ENCODE peak calls at places on chromosome 5, in six cellular contexts. One of them, this sample, is unnamed.
A peak's percentile ranks its signal among the peaks of the same experiment; 100 is the strongest.

GRCh38 chr5:109882546-109882945 is 192.8 kb downstream of the MAN2A1 start:
- DNase-seq in A549: no peak
- DNase-seq in transverse colon: no peak
- DNase-seq in Peyer's patch: no peak
- DNase-seq in HCT116: no peak
- DNase-seq in stomach: no peak
- DNase-seq in this sample: no peak

GRCh38 chr5:8577792-8578191 is 708.8 kb downstream of the MTRR start:
- DNase-seq in HCT116: no peak
- DNase-seq in A549: no peak
- DNase-seq in Peyer's patch: no peak
- DNase-seq in transverse colon: no peak
- DNase-seq in stomach: no peak
- DNase-seq in this sample: no peak

GRCh38 chr5:72015103-72015548 is 92.1 kb upstream of the MAP1B start:
- DNase-seq in transverse colon: no peak
- DNase-seq in stomach: no peak
- DNase-seq in HCT116: peak; percentile 93
- DNase-seq in Peyer's patch: no peak
- DNase-seq in A549: peak; percentile 83
- DNase-seq in this sample: peak; percentile 53

GRCh38 chr5:92505925-92506324 is 1075.1 kb downstream of the NR2F1-AS1 start:
- DNase-seq in transverse colon: no peak
- DNase-seq in stomach: no peak
- DNase-seq in A549: no peak
- DNase-seq in Peyer's patch: no peak
- DNase-seq in HCT116: no peak
- DNase-seq in this sample: no peak

GRCh38 chr5:79835220-79835714 is 145.6 kb downstream of the CMYA5 start:
- DNase-seq in transverse colon: no peak
- DNase-seq in stomach: no peak
- DNase-seq in Peyer's patch: no peak
- DNase-seq in HCT116: no peak
- DNase-seq in A549: no peak
- DNase-seq in this sample: no peak

GRCh38 chr5:55218966-55219365 is 8.1 kb downstream of the MCIDAS start:
- DNase-seq in A549: no peak
- DNase-seq in Peyer's patch: peak; percentile 81
- DNase-seq in HCT116: peak; percentile 84
- DNase-seq in stomach: peak; percentile 97
- DNase-seq in transverse colon: peak; percentile 89
- DNase-seq in this sample: peak; percentile 97

GRCh38 chr5:77143998-77144836 is 57.1 kb upstream of the ZBED3 start:
- DNase-seq in Peyer's patch: peak; percentile 79
- DNase-seq in transverse colon: peak; percentile 71
- DNase-seq in A549: peak; percentile 85
- DNase-seq in HCT116: peak; percentile 56
- DNase-seq in stomach: peak; percentile 76
- DNase-seq in this sample: peak; percentile 80

GRCh38 chr5:131610198-131611063 is 24.6 kb downstream of the RAPGEF6 start:
- DNase-seq in Peyer's patch: no peak
- DNase-seq in A549: peak; percentile 37
- DNase-seq in transverse colon: no peak
- DNase-seq in HCT116: peak; percentile 26
- DNase-seq in stomach: no peak
- DNase-seq in this sample: no peak

GRCh38 chr5:96254980-96255681 is 177.9 kb downstream of the PCSK1 start:
- DNase-seq in A549: peak; percentile 73
- DNase-seq in HCT116: no peak
- DNase-seq in stomach: peak; percentile 31
- DNase-seq in transverse colon: no peak
- DNase-seq in Peyer's patch: no peak
- DNase-seq in this sample: peak; percentile 52

GRCh38 chr5:179797741-179798140 is 4.0 kb downstream of the LTC4S start:
- DNase-seq in Peyer's patch: no peak
- DNase-seq in transverse colon: no peak
- DNase-seq in stomach: no peak
- DNase-seq in A549: no peak
- DNase-seq in HCT116: no peak
- DNase-seq in this sample: no peak

GRCh38 chr5:132176543-132176945 is 51.1 kb downstream of the P4HA2 start:
- DNase-seq in HCT116: no peak
- DNase-seq in Peyer's patch: no peak
- DNase-seq in stomach: no peak
- DNase-seq in A549: no peak
- DNase-seq in transverse colon: no peak
- DNase-seq in this sample: no peak

GRCh38 chr5:151631941-151632340 is 40.8 kb upstream of the FAT2 start:
- DNase-seq in transverse colon: no peak
- DNase-seq in stomach: no peak
- DNase-seq in A549: no peak
- DNase-seq in Peyer's patch: no peak
- DNase-seq in HCT116: no peak
- DNase-seq in this sample: no peak

GRCh38 chr5:179852993-179853547 is 5.5 kb downstream of the MRNIP start:
- DNase-seq in stomach: no peak
- DNase-seq in A549: no peak
- DNase-seq in Peyer's patch: no peak
- DNase-seq in HCT116: no peak
- DNase-seq in transverse colon: peak; percentile 33
- DNase-seq in this sample: no peak

GRCh38 chr5:178341091-178341960 is 108.7 kb upstream of the PHYKPL start:
- DNase-seq in stomach: no peak
- DNase-seq in Peyer's patch: no peak
- DNase-seq in transverse colon: no peak
- DNase-seq in A549: no peak
- DNase-seq in HCT116: no peak
- DNase-seq in this sample: peak; percentile 5

GRCh38 chr5:41921874-41922273 is 3.2 kb upstream of the FBXO4 start:
- DNase-seq in HCT116: no peak
- DNase-seq in Peyer's patch: no peak
- DNase-seq in A549: no peak
- DNase-seq in stomach: no peak
- DNase-seq in transverse colon: no peak
- DNase-seq in this sample: no peak

GRCh38 chr5:177980776-177981175 is 15.3 kb downstream of the PROP1 start:
- DNase-seq in HCT116: no peak
- DNase-seq in A549: no peak
- DNase-seq in transverse colon: no peak
- DNase-seq in stomach: no peak
- DNase-seq in Peyer's patch: peak; percentile 28
- DNase-seq in this sample: no peak

GRCh38 chr5:178449163-178450060 is 140.8 kb downstream of the COL23A1 start:
- DNase-seq in HCT116: no peak
- DNase-seq in transverse colon: no peak
- DNase-seq in stomach: peak; percentile 39
- DNase-seq in Peyer's patch: peak; percentile 21
- DNase-seq in A549: no peak
- DNase-seq in this sample: no peak

GRCh38 chr5:13946111-13946510 is 1.6 kb upstream of the DNAH5 start:
- DNase-seq in transverse colon: no peak
- DNase-seq in stomach: no peak
- DNase-seq in HCT116: no peak
- DNase-seq in A549: no peak
- DNase-seq in Peyer's patch: no peak
- DNase-seq in this sample: no peak

GRCh38 chr5:171808951-171809350 is 23.3 kb downstream of the SMIM23 start:
- DNase-seq in stomach: no peak
- DNase-seq in A549: no peak
- DNase-seq in Peyer's patch: no peak
- DNase-seq in transverse colon: no peak
- DNase-seq in HCT116: no peak
- DNase-seq in this sample: no peak

GRCh38 chr5:102922111-102922510 is 167.0 kb downstream of the PAM start:
- DNase-seq in transverse colon: no peak
- DNase-seq in HCT116: no peak
- DNase-seq in Peyer's patch: no peak
- DNase-seq in stomach: no peak
- DNase-seq in A549: no peak
- DNase-seq in this sample: no peak

GRCh38 chr5:14243768-14244167 is 100.6 kb downstream of the TRIO start:
- DNase-seq in A549: no peak
- DNase-seq in transverse colon: no peak
- DNase-seq in HCT116: no peak
- DNase-seq in Peyer's patch: no peak
- DNase-seq in stomach: no peak
- DNase-seq in this sample: no peak

GRCh38 chr5:81650992-81651391 is 99.9 kb downstream of the SSBP2 start:
- DNase-seq in stomach: no peak
- DNase-seq in A549: no peak
- DNase-seq in transverse colon: no peak
- DNase-seq in HCT116: no peak
- DNase-seq in Peyer's patch: no peak
- DNase-seq in this sample: no peak

GRCh38 chr5:137114529-137114928 is 384.6 kb downstream of the SPOCK1 start:
- DNase-seq in HCT116: no peak
- DNase-seq in transverse colon: no peak
- DNase-seq in stomach: no peak
- DNase-seq in Peyer's patch: no peak
- DNase-seq in A549: peak; percentile 37
- DNase-seq in this sample: no peak
- TF ChIP-seq CTCF in HCT116: no peak
- TF ChIP-seq CTCF in transverse colon: no peak
- TF ChIP-seq CTCF in stomach: no peak
- TF ChIP-seq CTCF in Peyer's patch: no peak
- TF ChIP-seq CTCF in A549: no peak
- TF ChIP-seq CTCF in this sample: no peak

GRCh38 chr5:56951131-56951945 is 585 bp downstream of the MIER3 start:
- DNase-seq in Peyer's patch: peak; percentile 50
- DNase-seq in HCT116: no peak
- DNase-seq in A549: peak; percentile 22
- DNase-seq in stomach: no peak
- DNase-seq in transverse colon: peak; percentile 33
- DNase-seq in this sample: peak; percentile 11

GRCh38 chr5:56950626-56951130 is 1.2 kb downstream of the MIER3 start:
- DNase-seq in Peyer's patch: peak; percentile 81
- DNase-seq in A549: peak; percentile 49
- DNase-seq in HCT116: peak; percentile 13
- DNase-seq in stomach: peak; percentile 66
- DNase-seq in transverse colon: peak; percentile 76
- DNase-seq in this sample: peak; percentile 66

GRCh38 chr5:56947052-56947451 is 4.9 kb downstream of the MIER3 start:
- DNase-seq in Peyer's patch: no peak
- DNase-seq in HCT116: no peak
- DNase-seq in stomach: no peak
- DNase-seq in transverse colon: no peak
- DNase-seq in A549: no peak
- DNase-seq in this sample: no peak

DNA sequence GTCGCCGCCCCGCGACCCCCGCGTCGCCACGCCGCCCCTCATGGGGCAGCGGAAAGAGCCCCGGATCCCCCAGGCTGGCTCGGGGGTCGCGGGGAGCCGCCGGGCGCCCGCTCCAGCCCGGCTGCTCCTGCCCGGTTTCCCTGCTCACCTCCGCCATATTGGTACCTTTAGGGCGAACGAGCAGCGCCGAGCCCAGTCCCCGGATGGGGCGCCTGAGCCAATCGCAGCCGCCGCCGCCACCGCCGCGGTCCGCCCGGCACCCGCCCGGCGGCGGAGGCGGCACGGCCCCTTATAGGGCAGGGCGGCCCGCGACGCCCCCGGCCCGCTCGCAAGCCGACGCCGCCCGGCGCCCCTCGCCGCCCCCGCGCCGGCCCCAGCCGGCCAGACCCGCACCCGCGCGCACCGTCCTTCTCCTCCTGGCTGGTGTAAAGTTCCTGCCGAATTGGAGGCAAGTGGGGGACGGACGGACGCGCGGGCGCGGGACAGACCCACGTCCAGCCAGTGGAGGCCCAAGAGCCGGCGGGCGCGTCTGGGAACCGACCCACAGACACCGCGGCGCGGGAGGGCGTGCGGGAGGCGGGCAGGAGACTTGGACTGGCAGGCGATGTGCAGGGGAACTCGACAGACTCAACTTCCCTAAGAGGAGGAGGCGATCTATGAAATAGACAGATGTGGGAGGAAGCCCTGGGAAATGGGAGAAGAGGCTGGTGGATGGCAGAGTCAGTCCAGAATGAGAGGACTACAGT is at the start of gene MIER3:
- DNase-seq in transverse colon: peak; percentile 87
- DNase-seq in stomach: peak; percentile 81
- DNase-seq in A549: peak; percentile 75
- DNase-seq in Peyer's patch: peak; percentile 90
- DNase-seq in HCT116: peak; percentile 32
- DNase-seq in this sample: peak; percentile 84
- TF ChIP-seq POLR2A in transverse colon: peak; percentile 29
- TF ChIP-seq POLR2A in stomach: no peak
- TF ChIP-seq POLR2A in A549: peak; percentile 36
- TF ChIP-seq POLR2A in Peyer's patch: peak; percentile 51
- TF ChIP-seq POLR2A in HCT116: peak; percentile 20
- TF ChIP-seq POLR2A in this sample: peak; percentile 29

GRCh38 chr5:1507016-1507375 is 16.8 kb downstream of the LPCAT1 start:
- DNase-seq in A549: no peak
- DNase-seq in transverse colon: no peak
- DNase-seq in stomach: no peak
- DNase-seq in Peyer's patch: peak; percentile 33
- DNase-seq in HCT116: no peak
- DNase-seq in this sample: no peak
- H3K4me1 ChIP-seq in A549: peaks cover 5% of the 10 kb centered on the region
- H3K4me1 ChIP-seq in transverse colon: no peaks in the 10 kb centered on the region
- H3K4me1 ChIP-seq in stomach: peaks cover 25% of the 10 kb centered on the region
- H3K4me1 ChIP-seq in Peyer's patch: no peaks in the 10 kb centered on the region
- H3K4me1 ChIP-seq in HCT116: no peaks in the 10 kb centered on the region
- H3K4me1 ChIP-seq in this sample: no peaks in the 10 kb centered on the region

GRCh38 chr5:159515197-159515596 is 184.9 kb upstream of the IL12B start:
- DNase-seq in stomach: no peak
- DNase-seq in transverse colon: no peak
- DNase-seq in Peyer's patch: no peak
- DNase-seq in HCT116: no peak
- DNase-seq in A549: no peak
- DNase-seq in this sample: no peak

GRCh38 chr5:159514229-159514822 is 184.0 kb upstream of the IL12B start:
- DNase-seq in A549: no peak
- DNase-seq in stomach: no peak
- DNase-seq in transverse colon: no peak
- DNase-seq in HCT116: no peak
- DNase-seq in Peyer's patch: no peak
- DNase-seq in this sample: peak; percentile 5

GRCh38 chr5:159519365-159519764 is 189.1 kb upstream of the IL12B start:
- DNase-seq in transverse colon: no peak
- DNase-seq in A549: no peak
- DNase-seq in HCT116: no peak
- DNase-seq in Peyer's patch: no peak
- DNase-seq in stomach: no peak
- DNase-seq in this sample: no peak

GRCh38 chr5:159518361-159518760 is 188.1 kb upstream of the IL12B start:
- DNase-seq in HCT116: no peak
- DNase-seq in transverse colon: no peak
- DNase-seq in stomach: peak; percentile 83
- DNase-seq in Peyer's patch: no peak
- DNase-seq in A549: no peak
- DNase-seq in this sample: no peak

DNA sequence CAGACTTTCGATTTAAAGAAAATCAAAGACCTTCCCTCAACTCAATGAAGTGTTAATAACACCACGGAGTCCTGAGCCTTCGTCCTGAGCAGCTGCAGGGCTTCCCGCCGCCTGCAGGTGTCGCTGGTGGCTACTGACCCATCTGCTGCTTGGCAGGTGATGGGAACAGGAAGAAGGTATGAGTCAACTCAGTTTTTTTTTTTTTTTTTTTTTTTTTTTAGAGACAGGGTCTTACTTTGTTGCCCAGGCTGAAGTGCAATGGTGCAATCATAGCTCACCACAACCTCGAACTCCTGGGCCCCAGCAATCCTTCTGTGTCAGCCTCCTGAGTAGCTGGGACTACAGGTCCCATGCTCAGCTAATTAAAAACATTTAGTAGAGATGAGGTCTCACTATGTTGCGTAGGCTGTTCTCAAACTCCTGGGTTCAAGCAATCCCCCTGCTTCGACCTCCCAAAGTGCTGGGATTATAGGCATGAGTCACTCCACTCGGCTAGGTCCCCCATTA is 185.7 kb upstream of the IL12B start:
- DNase-seq in A549: peak; percentile 67
- DNase-seq in transverse colon: peak; percentile 62
- DNase-seq in Peyer's patch: peak; percentile 72
- DNase-seq in stomach: peak; percentile 74
- DNase-seq in HCT116: peak; percentile 44
- DNase-seq in this sample: peak; percentile 56
- TF ChIP-seq CTCF in A549: peak; percentile 64
- TF ChIP-seq CTCF in transverse colon: peak; percentile 68
- TF ChIP-seq CTCF in Peyer's patch: peak; percentile 66
- TF ChIP-seq CTCF in stomach: peak; percentile 58
- TF ChIP-seq CTCF in HCT116: peak; percentile 95
- TF ChIP-seq CTCF in this sample: peak; percentile 75

This sample was measured in body of pancreas.